ENCODE peak calls at places on chromosomes 5 and 9, in four cellular contexts. Y, C, D and G are unnamed samples. For H3K4me1, the result is how much of the 10 kb centered on the place peaks cover.

GRCh38 chr5:40431734-40432133 is 248.0 kb upstream of the PTGER4 start:
- DNase-seq in Y (no peak), C (no peak), D (no peak), G (no peak)

GRCh38 chr5:165057156-165057555 is 1551.7 kb downstream of the MAT2B start:
- DNase-seq in Y (no peak), D (no peak), C (no peak), G (no peak)

GRCh38 chr9:73176450-73176875 is 24.8 kb downstream of the ANXA1 start:
- DNase-seq in Y (no peak), C (no peak), D (no peak), G (no peak)

GRCh38 chr5:4879693-4880303 is 260.3 kb upstream of the ADAMTS16 start:
- DNase-seq in C (peak), Y (peak), D (no peak), G (no peak)

GRCh38 chr5:67196537-67197059 is at the start of gene CD180:
- DNase-seq in C (no peak), D (no peak), Y (no peak), G (no peak)

GRCh38 chr5:137609122-137609521 is 110.0 kb upstream of the SPOCK1 start:
- DNase-seq in Y (no peak), D (no peak), C (no peak), G (no peak)

GRCh38 chr9:18296702-18297531 is 177.0 kb upstream of the ADAMTSL1 start:
- DNase-seq in C (no peak), Y (no peak), D (no peak), G (no peak)

GRCh38 chr5:141634162-141634561 is 2.5 kb downstream of the HDAC3 start:
- DNase-seq in C (no peak), Y (no peak), D (no peak), G (no peak)

GRCh38 chr9:7103382-7104170 is 345.8 kb downstream of the KDM4C start:
- DNase-seq in D (no peak), Y (no peak), C (no peak), G (no peak)

GRCh38 chr5:97231025-97231636 is 48.1 kb upstream of the RIOK2 start:
- DNase-seq in C (peak), D (no peak), Y (no peak), G (peak)

GRCh38 chr9:19379697-19380046 is 364 bp downstream of the RPS6 start:
- DNase-seq in Y (no peak), D (peak), C (no peak), G (no peak)

GRCh38 chr9:105346273-105346672 is 101.6 kb upstream of the FSD1L start:
- DNase-seq in D (no peak), Y (no peak), C (no peak), G (no peak)

GRCh38 chr9:96079816-96080215 is 204.3 kb downstream of the ERCC6L2 start:
- DNase-seq in D (no peak), Y (no peak), C (no peak), G (no peak)

GRCh38 chr9:73979894-73980264 is 517.3 kb upstream of the RORB start:
- DNase-seq in C (no peak), Y (no peak), D (no peak), G (no peak)

GRCh38 chr5:77249475-77249874 is 39.0 kb downstream of the PDE8B start:
- DNase-seq in D (no peak), Y (no peak), C (no peak), G (no peak)

GRCh38 chr5:9782806-9783560 is 152.8 kb upstream of the TAS2R1 start:
- DNase-seq in Y (no peak), D (no peak), C (no peak), G (no peak)

GRCh38 chr5:81213070-81213469 is 20.1 kb upstream of the CKMT2 start:
- DNase-seq in D (no peak), C (no peak), Y (peak), G (no peak)

GRCh38 chr5:172159016-172159415 is 29.0 kb downstream of the STK10 start:
- DNase-seq in C (no peak), D (no peak), Y (no peak), G (no peak)

GRCh38 chr5:168311061-168311566 is 19.7 kb downstream of the WWC1 start:
- DNase-seq in Y (no peak), C (no peak), D (no peak), G (no peak)

GRCh38 chr9:96186601-96187011 is 115.4 kb downstream of the HSD17B3 start:
- DNase-seq in C (peak), Y (peak), D (no peak), G (no peak)

GRCh38 chr5:62199792-62200716 is 106.0 kb upstream of the KIF2A start:
- DNase-seq in D (no peak), Y (no peak), C (no peak), G (peak)

GRCh38 chr5:21212026-21212425 is 1224.0 kb upstream of the CDH18 start:
- DNase-seq in Y (no peak), C (no peak), D (no peak), G (no peak)

GRCh38 chr9:114039484-114039883 is 38.6 kb downstream of the AMBP start:
- DNase-seq in D (no peak), C (no peak), Y (no peak), G (no peak)

GRCh38 chr5:83471405-83472212 is at the start of gene VCAN:
- DNase-seq in D (no peak), Y (peak), C (peak), G (no peak)

GRCh38 chr9:120877276-120878034 is 467 bp upstream of the PHF19 start:
- DNase-seq in Y (peak), C (peak), D (peak), G (peak)

GRCh38 chr5:43227655-43228054 is 35.6 kb downstream of the NIM1K start:
- DNase-seq in Y (no peak), D (no peak), C (no peak), G (peak)

GRCh38 chr9:33263936-33264472 is 504 bp downstream of the BAG1 start:
- DNase-seq in Y (no peak), D (peak), C (no peak), G (peak)

GRCh38 chr5:109987970-109988369 is 298.2 kb downstream of the MAN2A1 start:
- DNase-seq in C (no peak), D (no peak), Y (no peak), G (no peak)

GRCh38 chr9:83475741-83476140 is 62.5 kb downstream of the FRMD3 start:
- DNase-seq in D (no peak), Y (no peak), C (no peak), G (no peak)

GRCh38 chr9:90914196-90914595 is 112.6 kb downstream of the SYK start:
- DNase-seq in D (no peak), C (no peak), Y (no peak), G (no peak)

GRCh38 chr9:121743441-121744001 is 92.1 kb downstream of the DAB2IP start:
- DNase-seq in D (no peak), Y (peak), C (peak), G (no peak)

GRCh38 chr5:143213851-143214363 is 189.6 kb downstream of the NR3C1 start:
- DNase-seq in D (no peak), Y (no peak), C (no peak), G (no peak)
- H3K4me1 ChIP-seq in D (under half), Y (under half), C (under half), G (under half)

GRCh38 chr5:33832414-33832813 is 59.4 kb downstream of the ADAMTS12 start:
- DNase-seq in C (no peak), D (no peak), Y (no peak), G (no peak)
- H3K4me1 ChIP-seq in C (under half), D (under half), Y (under half), G (under half)

GRCh38 chr9:132547436-132547835 is 35.0 kb upstream of the BARHL1 start:
- DNase-seq in D (no peak), Y (no peak), C (no peak), G (no peak)
- H3K4me1 ChIP-seq in D (under half), Y (under half), C (under half), G (under half)

DNA sequence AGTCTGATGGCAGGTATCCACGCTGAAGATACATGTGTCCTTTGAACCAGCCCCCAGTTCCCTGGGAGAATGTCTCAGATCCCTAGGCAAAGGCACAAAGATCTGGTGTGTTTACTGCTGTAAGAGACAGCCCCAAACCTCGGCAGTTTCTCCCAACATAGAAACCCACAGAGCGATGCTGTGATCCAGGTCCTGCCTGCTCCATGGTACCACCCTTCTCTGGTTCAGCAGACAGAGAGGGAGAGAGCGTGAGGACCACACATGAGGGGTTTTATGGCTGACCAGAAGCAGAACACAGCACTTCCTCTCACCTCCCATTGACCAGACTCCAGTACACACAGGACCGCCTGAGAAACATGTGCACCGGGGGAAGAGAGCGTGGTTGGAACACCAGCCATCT is 47.0 kb upstream of the FCN1 start:
- DNase-seq in C (no peak), D (no peak), Y (peak), G (no peak)
- H3K4me1 ChIP-seq in C (under half), D (under half), Y (under half), G (under half)

DNA sequence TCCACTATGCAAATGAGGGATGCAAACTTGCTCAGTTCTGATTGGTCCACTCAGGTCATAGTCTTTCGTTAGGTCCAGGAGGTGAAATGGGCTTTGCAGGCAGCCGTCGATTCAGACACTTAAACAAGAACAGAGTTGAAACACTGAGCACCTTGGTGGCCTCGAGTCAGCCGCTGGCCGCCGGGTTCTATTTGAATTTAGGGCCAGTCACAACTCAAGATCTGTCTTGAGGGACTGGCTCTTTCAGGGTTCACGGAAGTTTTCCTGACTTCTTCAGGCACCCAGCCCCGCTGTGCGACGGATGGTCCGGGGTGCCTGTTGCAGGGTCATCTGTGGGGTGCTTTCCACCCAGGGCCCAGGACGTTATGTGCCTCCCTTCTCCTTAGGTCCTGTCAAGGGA is 412.8 kb upstream of the IRX4 start:
- DNase-seq in D (no peak), Y (no peak), C (no peak), G (no peak)
- H3K4me1 ChIP-seq in D (under half), Y (under half), C (under half), G (under half)

GRCh38 chr9:70829591-70830265 is 291.7 kb downstream of the TRPM3 start:
- DNase-seq in D (no peak), Y (no peak), C (no peak), G (no peak)
- H3K4me1 ChIP-seq in D (under half), Y (under half), C (under half), G (under half)

DNA sequence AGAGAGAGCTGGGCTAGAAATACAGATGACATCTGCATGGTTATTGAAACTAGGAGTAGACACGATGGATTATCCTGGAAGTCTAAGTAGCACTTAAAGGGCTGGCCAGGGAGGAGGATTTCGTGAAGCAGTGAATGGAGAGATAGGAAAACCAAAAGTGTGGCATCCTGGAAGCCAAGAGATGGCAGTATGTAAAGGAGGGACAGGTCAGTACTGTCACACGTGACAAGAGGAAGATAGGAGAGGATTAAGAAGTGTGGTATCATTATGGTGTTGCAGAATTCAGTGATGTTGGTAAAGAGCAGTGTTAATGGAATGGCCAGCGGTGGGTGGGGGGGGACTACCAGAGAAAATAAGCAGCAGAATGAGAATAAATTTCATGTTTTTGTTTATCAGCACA is 11.7 kb downstream of the RAD23B start:
- DNase-seq in D (no peak), C (no peak), Y (no peak), G (no peak)
- H3K4me1 ChIP-seq in D (half or more), C (under half), Y (half or more), G (under half)

GRCh38 chr5:98805070-98805469 is 31.6 kb downstream of the RGMB start:
- DNase-seq in Y (no peak), D (no peak), C (no peak), G (no peak)

GRCh38 chr5:98807806-98808205 is 34.3 kb downstream of the RGMB start:
- DNase-seq in D (no peak), C (no peak), Y (no peak), G (no peak)

GRCh38 chr5:98813755-98814154 is 40.3 kb downstream of the RGMB start:
- DNase-seq in C (no peak), D (no peak), Y (no peak), G (no peak)

GRCh38 chr5:98810206-98810605 is 36.7 kb downstream of the RGMB start:
- DNase-seq in Y (no peak), D (no peak), C (no peak), G (no peak)
- H3K4me1 ChIP-seq in Y (under half), D (under half), C (under half), G (under half)